ENCODE peak calls at places on chromosome 10, in six cellular contexts. I, V, Q, A, L and Y are unnamed samples.
A peak's percentile ranks its signal among the peaks of the same experiment; 100 is the strongest.

GRCh38 chr10:73244866-73245477 is 2.1 kb downstream of the DNAJC9 start:
- DNase-seq in I (no peak), V (no peak), Q (peak; percentile 32), A (peak; percentile 35), L (no peak), Y (no peak)

GRCh38 chr10:60731134-60731883 is 47.0 kb upstream of the CDK1 start:
- DNase-seq in I (no peak), V (no peak), Q (no peak), A (no peak), L (no peak), Y (no peak)

GRCh38 chr10:78960316-78960800 is 108.4 kb upstream of the ZMIZ1 start:
- DNase-seq in I (no peak), V (no peak), Q (peak; percentile 90), A (peak; percentile 93), L (no peak), Y (peak; percentile 21)

GRCh38 chr10:121640276-121640675 is 42.0 kb upstream of the FGFR2 start:
- DNase-seq in I (no peak), V (no peak), Q (no peak), A (no peak), L (no peak), Y (no peak)

GRCh38 chr10:42982886-42983594 is 93.8 kb upstream of the RET start:
- DNase-seq in I (no peak), V (no peak), Q (no peak), A (no peak), L (no peak), Y (no peak)

GRCh38 chr10:132141076-132141475 is 45.7 kb upstream of the DPYSL4 start:
- DNase-seq in I (no peak), V (no peak), Q (no peak), A (no peak), L (no peak), Y (no peak)

GRCh38 chr10:132486539-132487121 is 51.0 kb upstream of the INPP5A start:
- DNase-seq in I (no peak), V (no peak), Q (no peak), A (no peak), L (no peak), Y (no peak)

GRCh38 chr10:51400354-51401096 is 298.9 kb downstream of the CSTF2T start:
- DNase-seq in I (no peak), V (no peak), Q (no peak), A (no peak), L (no peak), Y (no peak)

GRCh38 chr10:79127151-79127961 is 58.6 kb downstream of the ZMIZ1 start:
- DNase-seq in I (no peak), V (peak; percentile 91), Q (peak; percentile 71), A (peak; percentile 93), L (no peak), Y (no peak)

GRCh38 chr10:71737356-71738172 is 18.0 kb upstream of the C10orf105 start:
- DNase-seq in I (no peak), V (no peak), Q (no peak), A (no peak), L (no peak), Y (no peak)

GRCh38 chr10:11213156-11213555 is 195.5 kb downstream of the CELF2 start:
- DNase-seq in I (no peak), V (no peak), Q (peak; percentile 31), A (no peak), L (no peak), Y (no peak)

GRCh38 chr10:90363799-90364483 is 493.9 kb downstream of the HTR7 start:
- DNase-seq in I (no peak), V (peak; percentile 22), Q (no peak), A (peak; percentile 14), L (no peak), Y (no peak)

GRCh38 chr10:22626784-22627183 is 87.6 kb downstream of the PIP4K2A start:
- DNase-seq in I (no peak), V (no peak), Q (no peak), A (no peak), L (no peak), Y (no peak)